ENCODE peak calls at places on chromosomes 5 and 9, in nine cellular contexts. W is psoas muscle, X is tibial artery, R is MM.1S, P is spleen, Z is neural progenitor cell, I is colonic mucosa, Q is PC-3, C is body of pancreas. K is an unnamed sample.
A peak's percentile ranks its signal among the peaks of the same experiment; 100 is the strongest.

GRCh38 chr5:55694152-55694830 is 17.8 kb downstream of the SLC38A9 start:
- DNase-seq in Q (peak; percentile 34), P (no peak), W (no peak), Z (peak; percentile 42), C (no peak), R (peak; percentile 50), I (no peak), X (no peak), K (no peak)

GRCh38 chr9:33170464-33171156 is 3.5 kb upstream of the B4GALT1 start:
- DNase-seq in P (peak; percentile 81), I (peak; percentile 57), C (peak; percentile 60), W (peak; percentile 70), X (peak; percentile 78), Q (peak; percentile 52), Z (peak; percentile 44), R (no peak), K (peak; percentile 65)

GRCh38 chr5:145775893-145776444 is 59.2 kb downstream of the PRELID2 start:
- DNase-seq in C (no peak), R (no peak), Q (peak; percentile 77), X (no peak), I (no peak), W (no peak), Z (no peak), P (no peak), K (no peak)

GRCh38 chr9:98575379-98576346 is 133.1 kb downstream of the GABBR2 start:
- DNase-seq in X (no peak), W (no peak), I (no peak), R (peak; percentile 94), C (no peak), Z (no peak), P (peak; percentile 61), Q (peak; percentile 75), K (no peak)

GRCh38 chr9:10250200-10250599 is 362.6 kb downstream of the PTPRD start:
- DNase-seq in P (no peak), X (no peak), Z (no peak), Q (peak; percentile 9), C (no peak), W (no peak), I (no peak), R (no peak), K (no peak)

GRCh38 chr5:39501403-39501802 is 76.6 kb upstream of the DAB2 start:
- DNase-seq in W (peak; percentile 45), I (no peak), Z (no peak), P (no peak), C (no peak), R (no peak), Q (peak; percentile 81), X (no peak), K (no peak)

GRCh38 chr5:128132499-128132898 is 48.9 kb downstream of the SLC12A2 start:
- DNase-seq in W (no peak), Q (no peak), P (no peak), R (no peak), Z (no peak), C (no peak), X (no peak), I (no peak), K (no peak)

GRCh38 chr5:148910216-148910615 is 83.8 kb downstream of the ADRB2 start:
- DNase-seq in R (no peak), Q (no peak), Z (no peak), X (no peak), W (no peak), P (no peak), C (no peak), I (no peak), K (no peak)

GRCh38 chr5:117252566-117252965 is 677.9 kb upstream of the SEMA6A start:
- DNase-seq in P (no peak), W (no peak), R (no peak), I (no peak), C (no peak), X (no peak), Q (no peak), Z (no peak), K (no peak)

GRCh38 chr9:123225374-123225813 is 43.0 kb downstream of the STRBP start:
- DNase-seq in W (no peak), R (peak; percentile 96), Q (peak; percentile 45), P (no peak), X (no peak), Z (peak; percentile 70), I (peak; percentile 30), C (no peak), K (peak; percentile 12)

GRCh38 chr5:123515904-123516303 is 3.9 kb downstream of the CSNK1G3 start:
- DNase-seq in Q (no peak), W (no peak), I (no peak), C (no peak), P (no peak), Z (no peak), X (no peak), R (no peak), K (no peak)

GRCh38 chr9:97553141-97553540 is 51.7 kb downstream of the TMOD1 start:
- DNase-seq in Z (no peak), C (no peak), P (peak; percentile 37), X (no peak), W (no peak), Q (no peak), I (no peak), R (no peak), K (peak; percentile 77)

GRCh38 chr9:131335356-131335755 is 45.8 kb downstream of the PLPP7 start:
- DNase-seq in R (no peak), Q (no peak), Z (no peak), W (no peak), X (no peak), C (no peak), P (peak; percentile 32), I (no peak), K (no peak)

GRCh38 chr5:102090770-102091169 is 205.3 kb downstream of the SLCO4C1 start:
- DNase-seq in C (no peak), P (no peak), I (peak; percentile 24), R (peak; percentile 40), X (no peak), Z (peak; percentile 80), W (no peak), Q (peak; percentile 53), K (peak; percentile 14)

DNA sequence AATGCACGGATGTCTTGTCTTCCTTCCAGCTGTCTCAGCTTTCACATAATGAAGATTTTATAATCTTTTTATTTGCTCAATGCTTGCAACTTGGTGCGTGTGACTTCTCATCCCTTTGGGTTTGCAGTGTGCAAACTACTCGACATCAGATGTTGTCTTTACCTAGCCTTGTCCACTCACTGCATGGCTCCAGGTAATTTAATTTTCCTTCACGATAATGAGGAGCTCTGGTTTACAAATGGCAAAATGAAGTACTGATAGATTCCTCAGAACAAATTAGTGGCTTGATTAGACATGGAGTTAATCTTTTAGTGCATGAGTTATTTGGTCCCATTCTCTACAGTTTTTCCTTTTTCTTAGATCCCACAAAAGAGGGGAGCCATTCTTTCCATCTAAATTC is 603.0 kb downstream of the CCDC171 start:
- DNase-seq in I (no peak), C (no peak), R (no peak), Q (no peak), W (no peak), X (no peak), P (no peak), Z (no peak), K (no peak)
- H3K4me1 ChIP-seq in I (no peaks in the 10 kb centered on the region), C (peaks cover 12% of the 10 kb centered on the region), R (no peaks in the 10 kb centered on the region), Q (no peaks in the 10 kb centered on the region), W (no peaks in the 10 kb centered on the region), X (peaks cover 7% of the 10 kb centered on the region), P (no peaks in the 10 kb centered on the region), Z (peaks cover 17% of the 10 kb centered on the region), K (peaks cover 12% of the 10 kb centered on the region)

DNA sequence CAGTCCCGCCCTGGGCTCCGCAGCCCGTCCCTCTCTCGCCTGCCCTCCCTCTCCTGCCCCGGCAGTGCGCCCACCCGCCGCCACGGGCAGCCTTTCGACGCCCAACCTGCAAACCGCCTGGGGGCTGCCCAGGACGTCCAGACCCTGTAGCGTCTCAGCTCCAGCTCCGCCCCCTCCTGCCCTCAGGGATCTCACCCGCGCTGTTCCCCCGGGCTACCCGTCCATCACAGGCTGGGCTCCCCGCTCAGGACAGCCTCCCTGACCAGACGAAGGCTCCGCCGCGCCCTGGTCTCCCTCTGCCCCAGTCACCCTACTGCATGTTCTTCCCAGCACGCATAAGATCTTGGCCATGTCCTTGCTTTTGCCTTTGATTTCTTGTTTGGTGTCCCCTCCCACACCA is 1.4 kb downstream of the RASGEF1C start:
- DNase-seq in I (no peak), X (no peak), R (no peak), W (no peak), C (no peak), P (peak; percentile 48), Q (no peak), Z (peak; percentile 19), K (no peak)
- H3K4me1 ChIP-seq in I (no peaks in the 10 kb centered on the region), X (peaks cover 6% of the 10 kb centered on the region), R (no peaks in the 10 kb centered on the region), W (no peaks in the 10 kb centered on the region), C (peaks cover 14% of the 10 kb centered on the region), P (peaks cover 13% of the 10 kb centered on the region), Q (peaks cover 6% of the 10 kb centered on the region), Z (no peaks in the 10 kb centered on the region), K (peaks cover 10% of the 10 kb centered on the region)

DNA sequence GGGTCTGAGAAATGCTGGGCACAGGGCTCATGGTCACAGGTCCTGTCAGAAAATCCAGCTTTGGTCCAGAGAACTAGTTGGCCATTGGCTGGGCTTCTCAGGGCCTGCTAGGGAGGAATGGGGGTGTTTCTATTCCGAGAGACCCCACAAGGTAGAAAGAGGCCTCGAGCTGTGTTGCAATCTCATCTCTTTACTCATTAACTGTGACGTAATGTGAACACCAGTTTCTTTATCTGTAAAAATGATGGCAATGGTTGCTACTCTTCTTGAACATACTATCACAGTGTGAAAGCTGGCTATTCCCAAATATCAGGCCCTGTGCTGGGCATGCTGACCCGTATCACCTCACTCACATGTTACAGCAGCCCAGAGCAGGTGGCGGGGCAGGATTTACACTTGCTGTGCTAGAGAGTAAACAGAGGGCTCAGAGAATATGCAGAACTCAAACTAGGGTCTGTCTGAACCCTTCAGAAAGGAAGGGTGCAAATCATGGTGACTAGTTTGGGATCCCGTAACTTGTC is 35.7 kb upstream of the SLC25A51 start:
- DNase-seq in I (no peak), R (no peak), P (no peak), Z (no peak), W (no peak), X (no peak), C (no peak), Q (no peak), K (no peak)
- H3K4me1 ChIP-seq in I (no peaks in the 10 kb centered on the region), R (no peaks in the 10 kb centered on the region), P (peaks cover 33% of the 10 kb centered on the region), Z (peaks cover 19% of the 10 kb centered on the region), W (peaks cover 16% of the 10 kb centered on the region), X (peaks cover 56% of the 10 kb centered on the region), C (peaks cover 31% of the 10 kb centered on the region), Q (peaks cover 51% of the 10 kb centered on the region), K (peaks cover 16% of the 10 kb centered on the region)

DNA sequence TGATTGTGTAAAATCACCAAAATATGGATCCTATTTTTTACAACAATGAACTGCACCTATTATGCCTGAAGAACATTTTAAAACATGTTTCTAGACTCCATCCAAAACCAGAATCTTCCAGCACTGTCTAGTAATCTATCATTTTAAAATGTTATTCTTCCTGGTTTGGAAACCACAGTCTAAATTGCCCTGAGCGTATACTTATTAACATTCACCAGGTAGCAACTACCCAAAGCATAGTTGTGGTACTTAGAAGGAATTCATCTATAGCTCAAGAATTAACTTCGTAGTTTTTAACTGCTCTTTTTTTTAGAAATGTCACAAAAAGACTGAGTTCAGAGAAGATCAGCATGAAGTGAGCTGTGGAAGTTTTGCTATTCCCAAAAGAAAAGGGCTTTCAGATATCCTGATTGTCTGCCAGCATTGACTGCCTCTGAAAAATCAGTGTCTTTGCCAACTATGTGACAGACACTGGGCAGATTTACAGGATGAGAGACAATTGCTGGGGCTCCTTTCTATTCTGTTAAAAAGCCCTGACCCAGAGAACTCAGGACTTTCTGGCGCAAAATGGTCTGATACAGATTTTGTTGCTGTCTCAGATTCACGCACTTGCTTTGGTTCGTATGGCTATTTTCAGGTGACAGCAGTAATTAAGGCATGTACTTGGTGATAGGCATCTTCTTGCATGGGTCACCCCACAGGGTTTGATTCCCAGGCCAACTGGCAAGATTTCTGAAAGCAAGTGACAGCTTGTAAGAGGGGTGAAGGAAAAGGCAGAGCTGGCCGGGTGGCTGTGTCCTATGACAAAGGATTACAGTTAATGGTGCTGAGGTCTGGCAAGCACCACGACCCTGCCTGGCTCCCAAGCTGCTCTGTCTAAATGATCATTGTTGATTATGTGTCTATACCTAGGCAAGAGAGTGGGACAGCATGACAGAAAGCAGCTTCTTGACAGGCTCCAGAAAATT is 152.5 kb upstream of the RAI14 start:
- DNase-seq in R (no peak), P (no peak), W (no peak), C (no peak), X (no peak), Q (no peak), Z (no peak), I (no peak), K (no peak)
- H3K4me1 ChIP-seq in R (no peaks in the 10 kb centered on the region), P (peaks cover 18% of the 10 kb centered on the region), W (no peaks in the 10 kb centered on the region), C (peaks cover 1% of the 10 kb centered on the region), X (peaks cover 70% of the 10 kb centered on the region), Q (peaks cover 10% of the 10 kb centered on the region), Z (peaks cover 16% of the 10 kb centered on the region), I (no peaks in the 10 kb centered on the region), K (no peaks in the 10 kb centered on the region)